ENCODE peak calls at places on chromosomes 6 and 20, in seven cellular contexts. R is germinal center; U is renal cortical epithelial cell; Z is HuH-7.5; I is CD8-positive, alpha-beta memory T cell; J is ovary; Y is NCI-H774. X is an unnamed sample.
A peak's percentile ranks its signal among the peaks of the same experiment; 100 is the strongest.

GRCh38 chr6:133606833-133607232 is 282.1 kb upstream of the TCF21 start:
- DNase-seq in R (no peak), U (no peak), Z (no peak), I (no peak), J (no peak), Y (no peak), X (peak; percentile 47)

GRCh38 chr20:1561350-1561749 is 3.8 kb upstream of the SIRPD start:
- DNase-seq in R (no peak), U (no peak), Z (no peak), I (no peak), J (no peak), Y (no peak), X (no peak)

GRCh38 chr6:170460606-170461005 is 92.5 kb downstream of the PSMB1 start:
- DNase-seq in R (no peak), U (no peak), Z (no peak), I (no peak), J (no peak), Y (no peak), X (no peak)

GRCh38 chr6:153140299-153140698 is 9.2 kb upstream of the RGS17 start:
- DNase-seq in R (no peak), U (no peak), Z (no peak), I (no peak), J (no peak), Y (peak; percentile 85), X (no peak)

GRCh38 chr6:153312633-153313032 is 181.6 kb upstream of the RGS17 start:
- DNase-seq in R (peak; percentile 5), U (peak; percentile 75), Z (no peak), I (peak; percentile 10), J (no peak), Y (peak; percentile 77), X (peak; percentile 76)

GRCh38 chr6:135583256-135583758 is 85.8 kb upstream of the AHI1 start:
- DNase-seq in R (no peak), U (no peak), Z (no peak), I (no peak), J (no peak), Y (no peak), X (peak; percentile 77)

GRCh38 chr6:26249959-26250805 is 114.8 kb upstream of the BTN3A2 start:
- DNase-seq in R (peak; percentile 40), U (peak; percentile 85), Z (no peak), I (peak; percentile 58), J (no peak), Y (peak; percentile 84), X (peak; percentile 85)

GRCh38 chr6:145891126-145891525 is 73.0 kb downstream of the SHPRH start:
- DNase-seq in R (no peak), U (peak; percentile 83), Z (no peak), I (no peak), J (no peak), Y (no peak), X (peak; percentile 91)

GRCh38 chr6:156146891-156147290 is 630.3 kb upstream of the ARID1B start:
- DNase-seq in R (no peak), U (no peak), Z (no peak), I (no peak), J (no peak), Y (peak; percentile 59), X (no peak)

GRCh38 chr6:24313477-24314141 is 44.2 kb downstream of the DCDC2 start:
- DNase-seq in R (no peak), U (peak; percentile 98), Z (no peak), I (no peak), J (no peak), Y (no peak), X (no peak)

GRCh38 chr6:106939848-106940247 is 34.7 kb downstream of the CD24 start:
- DNase-seq in R (peak; percentile 30), U (no peak), Z (no peak), I (no peak), J (no peak), Y (no peak), X (no peak)

GRCh38 chr20:49695830-49696229 is 17.8 kb downstream of the B4GALT5 start:
- DNase-seq in R (no peak), U (no peak), Z (no peak), I (no peak), J (no peak), Y (no peak), X (no peak)

GRCh38 chr6:105320766-105321165 is 82.1 kb downstream of the PREP start:
- DNase-seq in R (no peak), U (no peak), Z (no peak), I (no peak), J (no peak), Y (peak; percentile 76), X (no peak)

GRCh38 chr20:33099842-33100538 is 20.5 kb downstream of the BPIFB4 start:
- DNase-seq in R (no peak), U (no peak), Z (no peak), I (no peak), J (no peak), Y (no peak), X (no peak)

GRCh38 chr6:99885051-99885450 is 109.0 kb downstream of the MCHR2 start:
- DNase-seq in R (no peak), U (no peak), Z (no peak), I (no peak), J (no peak), Y (peak; percentile 31), X (no peak)

GRCh38 chr6:109768485-109768884 is 77.4 kb downstream of the FIG4 start:
- DNase-seq in R (no peak), U (no peak), Z (no peak), I (no peak), J (no peak), Y (no peak), X (peak; percentile 79)

GRCh38 chr6:44386364-44386928 is 1.1 kb upstream of the CDC5L start:
- DNase-seq in R (no peak), U (no peak), Z (no peak), I (no peak), J (peak; percentile 21), Y (peak; percentile 33), X (peak; percentile 73)

GRCh38 chr6:106125925-106126435 is 39.8 kb downstream of the PRDM1 start:
- DNase-seq in R (no peak), U (no peak), Z (no peak), I (no peak), J (no peak), Y (no peak), X (no peak)

GRCh38 chr20:47960277-47960676 is 175.0 kb upstream of the SULF2 start:
- DNase-seq in R (no peak), U (no peak), Z (no peak), I (no peak), J (no peak), Y (no peak), X (no peak)

GRCh38 chr6:108996208-108996607 is 98.4 kb downstream of the SESN1 start:
- DNase-seq in R (no peak), U (no peak), Z (no peak), I (no peak), J (no peak), Y (no peak), X (no peak)

GRCh38 chr6:160030103-160030502 is 61.2 kb downstream of the IGF2R start:
- DNase-seq in R (no peak), U (peak; percentile 95), Z (no peak), I (no peak), J (peak; percentile 91), Y (no peak), X (peak; percentile 97)

GRCh38 chr6:5012531-5012930 is 8.7 kb upstream of the RPP40 start:
- DNase-seq in R (no peak), U (no peak), Z (no peak), I (no peak), J (no peak), Y (no peak), X (peak; percentile 21)

GRCh38 chr20:36573103-36573797 is at the start of gene TGIF2:
- DNase-seq in R (peak; percentile 99), U (peak; percentile 55), Z (peak; percentile 97), I (peak; percentile 85), J (peak; percentile 90), Y (peak; percentile 31), X (peak; percentile 73)

GRCh38 chr6:105210932-105211531 is 31.2 kb upstream of the POPDC3 start:
- DNase-seq in R (no peak), U (no peak), Z (no peak), I (no peak), J (no peak), Y (peak; percentile 28), X (no peak)

GRCh38 chr20:2652724-2653510 is 485 bp downstream of the NOP56 start:
- DNase-seq in R (peak; percentile 76), U (no peak), Z (no peak), I (no peak), J (no peak), Y (peak; percentile 68), X (no peak)

GRCh38 chr20:59385461-59385860 is 85.0 kb downstream of the EDN3 start:
- DNase-seq in R (no peak), U (no peak), Z (no peak), I (no peak), J (no peak), Y (no peak), X (no peak)

GRCh38 chr6:30348957-30349356 is 4.0 kb downstream of the RPP21 start:
- DNase-seq in R (no peak), U (no peak), Z (no peak), I (no peak), J (no peak), Y (no peak), X (no peak)

GRCh38 chr6:84330325-84330724 is 102.9 kb upstream of the CEP162 start:
- DNase-seq in R (no peak), U (no peak), Z (no peak), I (no peak), J (no peak), Y (no peak), X (no peak)

GRCh38 chr20:11054266-11055025 is 380.6 kb upstream of the JAG1 start:
- DNase-seq in R (no peak), U (peak; percentile 97), Z (no peak), I (no peak), J (no peak), Y (no peak), X (no peak)

GRCh38 chr20:63537525-63538203 is 488 bp upstream of the PTK6 start:
- DNase-seq in R (peak; percentile 98), U (peak; percentile 83), Z (peak; percentile 99), I (peak; percentile 91), J (peak; percentile 62), Y (peak; percentile 97), X (peak; percentile 79)

GRCh38 chr6:119142051-119142450 is 63.6 kb upstream of the FAM184A start:
- DNase-seq in R (no peak), U (no peak), Z (no peak), I (no peak), J (no peak), Y (no peak), X (no peak)

GRCh38 chr6:43725643-43726580 is 38.3 kb upstream of the MRPS18A start:
- DNase-seq in R (no peak), U (no peak), Z (no peak), I (no peak), J (no peak), Y (no peak), X (no peak)

GRCh38 chr6:24950210-24950941 is 14.6 kb upstream of the RIPOR2 start:
- DNase-seq in R (no peak), U (no peak), Z (no peak), I (no peak), J (no peak), Y (no peak), X (peak; percentile 14)

GRCh38 chr6:154410215-154410614 is 53.6 kb upstream of the IPCEF1 start:
- DNase-seq in R (no peak), U (no peak), Z (no peak), I (no peak), J (no peak), Y (no peak), X (no peak)

GRCh38 chr20:54698373-54698772 is 223.0 kb downstream of the DOK5 start:
- DNase-seq in R (no peak), U (no peak), Z (no peak), I (no peak), J (no peak), Y (no peak), X (no peak)

X was measured in fibroblast of lung.